ENCODE peak calls at places on chromosomes 16 and 17, in nine cellular contexts. One of them, this sample, is unnamed.

GRCh38 chr16:57984443-57985203 is 13.7 kb upstream of the CNGB1 start:
- DNase-seq in SK-N-MC: peak; percentile 24
- DNase-seq in choroid plexus epithelial cell: peak; percentile 72
- DNase-seq in CD8-positive, alpha-beta T cell: peak; percentile 85
- DNase-seq in fibroblast of pulmonary artery: peak; percentile 76
- DNase-seq in HCT116: no peak
- DNase-seq in IMR-90: peak; percentile 62
- DNase-seq in ovary: peak; percentile 91
- DNase-seq in psoas muscle: peak; percentile 82
- DNase-seq in this sample: peak; percentile 36

GRCh38 chr17:48541574-48542113 is 3.3 kb downstream of the HOXB2 start:
- DNase-seq in SK-N-MC: no peak
- DNase-seq in HCT116: no peak
- DNase-seq in IMR-90: peak; percentile 69
- DNase-seq in fibroblast of pulmonary artery: peak; percentile 75
- DNase-seq in ovary: no peak
- DNase-seq in CD8-positive, alpha-beta T cell: peak; percentile 28
- DNase-seq in psoas muscle: peak; percentile 77
- DNase-seq in choroid plexus epithelial cell: no peak
- DNase-seq in this sample: no peak

GRCh38 chr16:72099377-72099818 is 5.8 kb downstream of the DHX38 start:
- DNase-seq in SK-N-MC: no peak
- DNase-seq in ovary: peak; percentile 34
- DNase-seq in CD8-positive, alpha-beta T cell: no peak
- DNase-seq in IMR-90: peak; percentile 49
- DNase-seq in psoas muscle: no peak
- DNase-seq in HCT116: peak; percentile 40
- DNase-seq in choroid plexus epithelial cell: peak; percentile 77
- DNase-seq in fibroblast of pulmonary artery: peak; percentile 72
- DNase-seq in this sample: no peak

GRCh38 chr16:87259431-87259830 is 57.8 kb downstream of the C16orf95 start:
- DNase-seq in choroid plexus epithelial cell: no peak
- DNase-seq in psoas muscle: no peak
- DNase-seq in SK-N-MC: no peak
- DNase-seq in HCT116: no peak
- DNase-seq in ovary: no peak
- DNase-seq in IMR-90: no peak
- DNase-seq in fibroblast of pulmonary artery: no peak
- DNase-seq in CD8-positive, alpha-beta T cell: no peak
- DNase-seq in this sample: no peak

GRCh38 chr16:28193530-28194423 is 18.0 kb downstream of the XPO6 start:
- DNase-seq in ovary: no peak
- DNase-seq in fibroblast of pulmonary artery: peak; percentile 89
- DNase-seq in IMR-90: peak; percentile 98
- DNase-seq in HCT116: no peak
- DNase-seq in choroid plexus epithelial cell: peak; percentile 94
- DNase-seq in CD8-positive, alpha-beta T cell: no peak
- DNase-seq in psoas muscle: peak; percentile 19
- DNase-seq in SK-N-MC: no peak
- DNase-seq in this sample: peak; percentile 96

GRCh38 chr17:46764709-46765401 is 53.6 kb downstream of the WNT3 start:
- DNase-seq in ovary: no peak
- DNase-seq in psoas muscle: peak; percentile 43
- DNase-seq in fibroblast of pulmonary artery: peak; percentile 92
- DNase-seq in CD8-positive, alpha-beta T cell: no peak
- DNase-seq in HCT116: no peak
- DNase-seq in IMR-90: peak; percentile 86
- DNase-seq in choroid plexus epithelial cell: peak; percentile 69
- DNase-seq in SK-N-MC: no peak
- DNase-seq in this sample: peak; percentile 45

GRCh38 chr17:17508641-17509591 is 12.7 kb upstream of the RASD1 start:
- DNase-seq in psoas muscle: peak; percentile 9
- DNase-seq in HCT116: no peak
- DNase-seq in CD8-positive, alpha-beta T cell: no peak
- DNase-seq in SK-N-MC: no peak
- DNase-seq in IMR-90: no peak
- DNase-seq in choroid plexus epithelial cell: no peak
- DNase-seq in fibroblast of pulmonary artery: no peak
- DNase-seq in ovary: no peak
- DNase-seq in this sample: no peak

GRCh38 chr16:84314814-84315213 is 20.1 kb downstream of the WFDC1 start:
- DNase-seq in HCT116: no peak
- DNase-seq in choroid plexus epithelial cell: no peak
- DNase-seq in ovary: no peak
- DNase-seq in SK-N-MC: no peak
- DNase-seq in CD8-positive, alpha-beta T cell: no peak
- DNase-seq in IMR-90: peak; percentile 31
- DNase-seq in fibroblast of pulmonary artery: no peak
- DNase-seq in psoas muscle: no peak
- DNase-seq in this sample: no peak

GRCh38 chr16:72083778-72084404 is 9.5 kb downstream of the TXNL4B start:
- DNase-seq in ovary: no peak
- DNase-seq in CD8-positive, alpha-beta T cell: no peak
- DNase-seq in fibroblast of pulmonary artery: no peak
- DNase-seq in SK-N-MC: no peak
- DNase-seq in HCT116: no peak
- DNase-seq in psoas muscle: no peak
- DNase-seq in IMR-90: no peak
- DNase-seq in choroid plexus epithelial cell: no peak
- DNase-seq in this sample: no peak

GRCh38 chr16:13961099-13961811 is 41.3 kb downstream of the ERCC4 start:
- DNase-seq in psoas muscle: no peak
- DNase-seq in SK-N-MC: no peak
- DNase-seq in CD8-positive, alpha-beta T cell: no peak
- DNase-seq in IMR-90: peak; percentile 59
- DNase-seq in fibroblast of pulmonary artery: peak; percentile 56
- DNase-seq in choroid plexus epithelial cell: peak; percentile 97
- DNase-seq in HCT116: no peak
- DNase-seq in ovary: no peak
- DNase-seq in this sample: peak; percentile 72

GRCh38 chr16:50599494-50599893 is 51.3 kb downstream of the NKD1 start:
- DNase-seq in CD8-positive, alpha-beta T cell: no peak
- DNase-seq in HCT116: no peak
- DNase-seq in psoas muscle: no peak
- DNase-seq in fibroblast of pulmonary artery: no peak
- DNase-seq in choroid plexus epithelial cell: no peak
- DNase-seq in IMR-90: no peak
- DNase-seq in ovary: no peak
- DNase-seq in SK-N-MC: no peak
- DNase-seq in this sample: no peak

GRCh38 chr17:78129385-78130079 is 977 bp upstream of the TMC6 start:
- DNase-seq in IMR-90: no peak
- DNase-seq in HCT116: no peak
- DNase-seq in ovary: no peak
- DNase-seq in SK-N-MC: no peak
- DNase-seq in psoas muscle: no peak
- DNase-seq in choroid plexus epithelial cell: no peak
- DNase-seq in CD8-positive, alpha-beta T cell: no peak
- DNase-seq in fibroblast of pulmonary artery: no peak
- DNase-seq in this sample: no peak

GRCh38 chr16:1300664-1301476 is 8.6 kb upstream of the UBE2I start:
- DNase-seq in psoas muscle: peak; percentile 70
- DNase-seq in ovary: peak; percentile 54
- DNase-seq in SK-N-MC: no peak
- DNase-seq in CD8-positive, alpha-beta T cell: peak; percentile 56
- DNase-seq in choroid plexus epithelial cell: peak; percentile 58
- DNase-seq in IMR-90: peak; percentile 22
- DNase-seq in fibroblast of pulmonary artery: peak; percentile 54
- DNase-seq in HCT116: no peak
- DNase-seq in this sample: no peak
- H3K4me3 ChIP-seq in psoas muscle: peak overlapping the region; percentile 36
- H3K4me3 ChIP-seq in ovary: no peak overlapping the region
- H3K4me3 ChIP-seq in SK-N-MC: no peak overlapping the region
- H3K4me3 ChIP-seq in CD8-positive, alpha-beta T cell: peak overlapping the region; percentile 11
- H3K4me3 ChIP-seq in choroid plexus epithelial cell: no peak overlapping the region
- H3K4me3 ChIP-seq in IMR-90: no peak overlapping the region
- H3K4me3 ChIP-seq in fibroblast of pulmonary artery: no peak overlapping the region
- H3K4me3 ChIP-seq in HCT116: peak overlapping the region; percentile 24
- H3K4me3 ChIP-seq in this sample: no peak overlapping the region

GRCh38 chr17:61338000-61338864 is 61.4 kb upstream of the TBX2 start:
- DNase-seq in IMR-90: peak; percentile 91
- DNase-seq in fibroblast of pulmonary artery: peak; percentile 86
- DNase-seq in CD8-positive, alpha-beta T cell: no peak
- DNase-seq in choroid plexus epithelial cell: peak; percentile 44
- DNase-seq in SK-N-MC: no peak
- DNase-seq in ovary: no peak
- DNase-seq in psoas muscle: no peak
- DNase-seq in HCT116: peak; percentile 84
- DNase-seq in this sample: peak; percentile 78
- H3K4me3 ChIP-seq in IMR-90: no peak overlapping the region
- H3K4me3 ChIP-seq in fibroblast of pulmonary artery: no peak overlapping the region
- H3K4me3 ChIP-seq in CD8-positive, alpha-beta T cell: no peak overlapping the region
- H3K4me3 ChIP-seq in choroid plexus epithelial cell: no peak overlapping the region
- H3K4me3 ChIP-seq in SK-N-MC: no peak overlapping the region
- H3K4me3 ChIP-seq in ovary: no peak overlapping the region
- H3K4me3 ChIP-seq in psoas muscle: no peak overlapping the region
- H3K4me3 ChIP-seq in HCT116: peak overlapping the region; percentile 23
- H3K4me3 ChIP-seq in this sample: no peak overlapping the region

GRCh38 chr16:66275795-66276428 is 90.6 kb upstream of the CDH5 start:
- DNase-seq in fibroblast of pulmonary artery: peak; percentile 87
- DNase-seq in IMR-90: peak; percentile 76
- DNase-seq in CD8-positive, alpha-beta T cell: no peak
- DNase-seq in ovary: no peak
- DNase-seq in choroid plexus epithelial cell: peak; percentile 88
- DNase-seq in HCT116: peak; percentile 67
- DNase-seq in psoas muscle: no peak
- DNase-seq in SK-N-MC: no peak
- DNase-seq in this sample: no peak

GRCh38 chr16:66278604-66279262 is 87.8 kb upstream of the CDH5 start:
- DNase-seq in ovary: no peak
- DNase-seq in CD8-positive, alpha-beta T cell: no peak
- DNase-seq in SK-N-MC: no peak
- DNase-seq in psoas muscle: no peak
- DNase-seq in fibroblast of pulmonary artery: no peak
- DNase-seq in choroid plexus epithelial cell: no peak
- DNase-seq in IMR-90: no peak
- DNase-seq in HCT116: no peak
- DNase-seq in this sample: no peak

GRCh38 chr16:66277311-66278070 is 89.0 kb upstream of the CDH5 start:
- DNase-seq in HCT116: no peak
- DNase-seq in CD8-positive, alpha-beta T cell: no peak
- DNase-seq in choroid plexus epithelial cell: no peak
- DNase-seq in psoas muscle: no peak
- DNase-seq in IMR-90: no peak
- DNase-seq in ovary: no peak
- DNase-seq in fibroblast of pulmonary artery: no peak
- DNase-seq in SK-N-MC: no peak
- DNase-seq in this sample: no peak

GRCh38 chr16:66274335-66275110 is 92.0 kb upstream of the CDH5 start:
- DNase-seq in HCT116: peak; percentile 32
- DNase-seq in CD8-positive, alpha-beta T cell: no peak
- DNase-seq in fibroblast of pulmonary artery: peak; percentile 71
- DNase-seq in ovary: no peak
- DNase-seq in psoas muscle: no peak
- DNase-seq in IMR-90: peak; percentile 44
- DNase-seq in SK-N-MC: no peak
- DNase-seq in choroid plexus epithelial cell: peak; percentile 73
- DNase-seq in this sample: no peak

DNA sequence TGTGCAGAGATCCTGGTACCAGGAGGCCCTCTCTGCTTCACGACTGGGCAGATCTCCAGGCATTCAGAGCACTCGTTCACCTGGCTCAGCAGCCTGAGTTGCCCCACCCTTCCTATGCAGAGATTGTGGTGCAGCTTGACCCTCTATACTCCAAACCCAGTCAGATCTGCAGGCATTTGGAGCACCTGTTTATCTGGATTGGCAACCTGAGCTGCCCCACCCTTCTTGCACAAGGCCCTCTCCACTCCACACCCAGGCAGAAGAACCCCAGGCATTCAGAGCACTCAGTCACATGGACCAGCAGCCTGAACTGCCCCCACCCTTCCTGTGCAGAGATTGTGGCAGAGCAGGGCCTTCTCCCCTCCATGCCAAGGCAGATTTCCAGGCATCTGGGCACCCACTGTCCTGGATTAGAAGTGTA is 88.4 kb upstream of the CDH5 start:
- DNase-seq in SK-N-MC: no peak
- DNase-seq in ovary: no peak
- DNase-seq in fibroblast of pulmonary artery: no peak
- DNase-seq in psoas muscle: no peak
- DNase-seq in IMR-90: no peak
- DNase-seq in HCT116: no peak
- DNase-seq in CD8-positive, alpha-beta T cell: no peak
- DNase-seq in choroid plexus epithelial cell: no peak
- DNase-seq in this sample: no peak
- H3K4me3 ChIP-seq in SK-N-MC: no peak overlapping the region
- H3K4me3 ChIP-seq in ovary: no peak overlapping the region
- H3K4me3 ChIP-seq in fibroblast of pulmonary artery: no peak overlapping the region
- H3K4me3 ChIP-seq in psoas muscle: no peak overlapping the region
- H3K4me3 ChIP-seq in IMR-90: no peak overlapping the region
- H3K4me3 ChIP-seq in HCT116: no peak overlapping the region
- H3K4me3 ChIP-seq in CD8-positive, alpha-beta T cell: no peak overlapping the region
- H3K4me3 ChIP-seq in choroid plexus epithelial cell: no peak overlapping the region
- H3K4me3 ChIP-seq in this sample: no peak overlapping the region

GRCh38 chr17:44914698-44915271 is 515 bp downstream of the GFAP start:
- DNase-seq in choroid plexus epithelial cell: no peak
- DNase-seq in fibroblast of pulmonary artery: no peak
- DNase-seq in ovary: no peak
- DNase-seq in IMR-90: no peak
- DNase-seq in psoas muscle: no peak
- DNase-seq in SK-N-MC: no peak
- DNase-seq in HCT116: no peak
- DNase-seq in CD8-positive, alpha-beta T cell: no peak
- DNase-seq in this sample: no peak

GRCh38 chr17:44916059-44916780 is 920 bp upstream of the GFAP start:
- DNase-seq in choroid plexus epithelial cell: no peak
- DNase-seq in IMR-90: no peak
- DNase-seq in CD8-positive, alpha-beta T cell: no peak
- DNase-seq in ovary: no peak
- DNase-seq in psoas muscle: no peak
- DNase-seq in HCT116: no peak
- DNase-seq in SK-N-MC: no peak
- DNase-seq in fibroblast of pulmonary artery: peak; percentile 13
- DNase-seq in this sample: no peak

GRCh38 chr17:44915727-44916058 is 393 bp upstream of the GFAP start:
- DNase-seq in IMR-90: no peak
- DNase-seq in SK-N-MC: no peak
- DNase-seq in choroid plexus epithelial cell: no peak
- DNase-seq in psoas muscle: no peak
- DNase-seq in HCT116: no peak
- DNase-seq in ovary: no peak
- DNase-seq in CD8-positive, alpha-beta T cell: no peak
- DNase-seq in fibroblast of pulmonary artery: no peak
- DNase-seq in this sample: no peak

GRCh38 chr17:44914148-44914547 is 1.2 kb downstream of the GFAP start:
- DNase-seq in HCT116: no peak
- DNase-seq in SK-N-MC: no peak
- DNase-seq in ovary: no peak
- DNase-seq in fibroblast of pulmonary artery: no peak
- DNase-seq in CD8-positive, alpha-beta T cell: no peak
- DNase-seq in psoas muscle: no peak
- DNase-seq in IMR-90: no peak
- DNase-seq in choroid plexus epithelial cell: no peak
- DNase-seq in this sample: no peak

DNA sequence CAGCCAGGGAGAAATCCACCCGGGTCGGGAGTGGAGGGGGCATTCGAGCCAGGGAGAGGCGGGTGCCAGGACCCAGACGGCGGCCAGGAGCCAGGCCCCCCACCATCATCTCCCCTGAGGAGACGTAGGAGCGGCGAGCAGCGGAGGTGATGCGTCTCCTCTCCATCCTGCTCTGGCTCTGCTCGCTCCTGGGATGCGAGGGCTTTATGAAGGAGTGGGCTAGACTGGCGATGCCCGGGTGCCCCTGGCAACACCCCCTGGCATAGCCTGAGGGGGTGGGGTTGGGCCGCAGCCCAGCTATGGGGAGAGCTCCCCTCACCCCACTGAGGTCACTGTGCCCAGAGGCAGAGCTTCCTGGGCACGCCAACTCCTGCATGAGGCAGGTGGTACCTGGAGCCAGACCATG is at the start of gene GFAP:
- DNase-seq in fibroblast of pulmonary artery: no peak
- DNase-seq in CD8-positive, alpha-beta T cell: no peak
- DNase-seq in ovary: no peak
- DNase-seq in SK-N-MC: no peak
- DNase-seq in choroid plexus epithelial cell: no peak
- DNase-seq in psoas muscle: no peak
- DNase-seq in IMR-90: no peak
- DNase-seq in HCT116: no peak
- DNase-seq in this sample: no peak
- H3K4me3 ChIP-seq in fibroblast of pulmonary artery: no peak within 1 kb of the TSS
- H3K4me3 ChIP-seq in CD8-positive, alpha-beta T cell: no peak within 1 kb of the TSS
- H3K4me3 ChIP-seq in ovary: no peak within 1 kb of the TSS
- H3K4me3 ChIP-seq in SK-N-MC: no peak within 1 kb of the TSS
- H3K4me3 ChIP-seq in choroid plexus epithelial cell: no peak within 1 kb of the TSS
- H3K4me3 ChIP-seq in psoas muscle: no peak within 1 kb of the TSS
- H3K4me3 ChIP-seq in IMR-90: no peak within 1 kb of the TSS
- H3K4me3 ChIP-seq in HCT116: no peak within 1 kb of the TSS
- H3K4me3 ChIP-seq in this sample: no peak within 1 kb of the TSS